ENCODE peak calls at places on chromosomes 4 and X, in nine cellular contexts. X is T-helper 1 cell, T is WERI-Rb-1, Q is NCI-H1092, V is NCI-H2029, M is renal cortical epithelial cell, L is H9, C is breast epithelium, P is cardiac muscle cell. D is an unnamed sample.

GRCh38 chr4:100095729-100096595 is 94.3 kb downstream of the DDIT4L start:
- DNase-seq in X (peak; percentile 15), T (peak; percentile 77), Q (peak; percentile 40), V (peak; percentile 6), M (peak; percentile 91), L (peak; percentile 73), C (peak; percentile 53), P (peak; percentile 71), D (no peak)

GRCh38 chrX:6067600-6067999 is 161.1 kb downstream of the NLGN4X start:
- DNase-seq in X (no peak), T (no peak), Q (no peak), V (no peak), M (no peak), L (no peak), C (no peak), P (no peak), D (no peak)

GRCh38 chrX:20506739-20507138 is 240.0 kb upstream of the RPS6KA3 start:
- DNase-seq in X (no peak), T (no peak), Q (no peak), V (no peak), M (no peak), L (no peak), C (no peak), P (no peak), D (no peak)

GRCh38 chrX:155108427-155108826 is 37.1 kb downstream of the BRCC3 start:
- DNase-seq in X (no peak), T (no peak), Q (no peak), V (no peak), M (no peak), L (no peak), C (no peak), P (no peak), D (no peak)

GRCh38 chrX:150704030-150704613 is 10.9 kb downstream of the MTMR1 start:
- DNase-seq in X (no peak), T (no peak), Q (no peak), V (no peak), M (peak; percentile 33), L (no peak), C (no peak), P (no peak), D (no peak)

GRCh38 chrX:119809185-119809666 is 17.8 kb upstream of the RPL39 start:
- DNase-seq in X (no peak), T (no peak), Q (no peak), V (no peak), M (no peak), L (no peak), C (no peak), P (no peak), D (no peak)

GRCh38 chr4:1246901-1247810 is 1.8 kb downstream of the CTBP1 start:
- DNase-seq in X (no peak), T (peak; percentile 20), Q (no peak), V (no peak), M (no peak), L (peak; percentile 27), C (no peak), P (peak; percentile 32), D (no peak)

GRCh38 chr4:152374606-152375285 is 161.1 kb downstream of the FBXW7 start:
- DNase-seq in X (no peak), T (no peak), Q (no peak), V (no peak), M (no peak), L (no peak), C (no peak), P (no peak), D (no peak)

GRCh38 chr4:4185528-4185927 is 41.2 kb downstream of the OTOP1 start:
- DNase-seq in X (no peak), T (no peak), Q (no peak), V (no peak), M (no peak), L (no peak), C (no peak), P (no peak), D (no peak)

GRCh38 chrX:54481751-54482150 is 14.3 kb downstream of the FGD1 start:
- DNase-seq in X (no peak), T (peak; percentile 24), Q (no peak), V (no peak), M (no peak), L (peak; percentile 47), C (no peak), P (no peak), D (no peak)

GRCh38 chrX:23844502-23845138 is 61.6 kb downstream of the SAT1 start:
- DNase-seq in X (no peak), T (no peak), Q (no peak), V (no peak), M (peak; percentile 41), L (no peak), C (no peak), P (peak; percentile 15), D (no peak)

GRCh38 chr4:94447754-94448411 is 3.9 kb upstream of the PDLIM5 start:
- DNase-seq in X (no peak), T (no peak), Q (no peak), V (no peak), M (peak; percentile 83), L (no peak), C (no peak), P (no peak), D (no peak)

GRCh38 chrX:17986440-17986839 is 125.3 kb upstream of the RAI2 start:
- DNase-seq in X (no peak), T (no peak), Q (no peak), V (no peak), M (no peak), L (no peak), C (no peak), P (no peak), D (no peak)

GRCh38 chrX:37883196-37883595 is 35.8 kb upstream of the DYNLT3 start:
- DNase-seq in X (no peak), T (no peak), Q (no peak), V (no peak), M (peak; percentile 49), L (no peak), C (no peak), P (no peak), D (no peak)

GRCh38 chr4:142427456-142427855 is 418.6 kb downstream of the INPP4B start:
- DNase-seq in X (no peak), T (no peak), Q (no peak), V (no peak), M (no peak), L (peak; percentile 51), C (no peak), P (no peak), D (no peak)